ENCODE peak calls at places on chromosomes 2 and 18, in six cellular contexts. W is stimulated activated CD4-positive, alpha-beta T cell treated with anti-CD3 and anti-CD28 coated beads, TNF-alpha, amount 100 ng/mL, for 48 hours; I is EL; O is foreskin fibroblast; H is NCI-H187; N is osteocyte. M is an unnamed sample.

GRCh38 chr2:75641587-75641986 is 5.0 kb upstream of the MRPL19 start:
- DNase-seq in W (no peak), I (no peak), O (no peak), H (no peak), N (no peak), M (no peak)

GRCh38 chr2:219946529-219946928 is 319.1 kb downstream of the SLC4A3 start:
- DNase-seq in W (no peak), I (no peak), O (no peak), H (no peak), N (no peak), M (no peak)

GRCh38 chr18:22822024-22822423 is 111.1 kb upstream of the RBBP8 start:
- DNase-seq in W (no peak), I (peak), O (no peak), H (no peak), N (no peak), M (no peak)

GRCh38 chr18:48734460-48734859 is 195.6 kb downstream of the CTIF start:
- DNase-seq in W (no peak), I (peak), O (no peak), H (no peak), N (no peak), M (no peak)

GRCh38 chr2:238157506-238158017 is 1.2 kb upstream of the ERFE start:
- DNase-seq in W (no peak), I (no peak), O (no peak), H (no peak), N (no peak), M (no peak)

GRCh38 chr2:11784747-11785610 is 38.5 kb downstream of the LPIN1 start:
- DNase-seq in W (peak), I (peak), O (peak), H (no peak), N (no peak), M (peak)

GRCh38 chr18:984004-984403 is 79.3 kb downstream of the ADCYAP1 start:
- DNase-seq in W (no peak), I (no peak), O (no peak), H (no peak), N (no peak), M (no peak)

GRCh38 chr2:156784034-156784433 is 347.9 kb downstream of the GPD2 start:
- DNase-seq in W (no peak), I (no peak), O (no peak), H (no peak), N (no peak), M (peak)

GRCh38 chr2:204064119-204064518 is 127.6 kb downstream of the ICOS start:
- DNase-seq in W (no peak), I (no peak), O (no peak), H (no peak), N (no peak), M (no peak)

GRCh38 chr18:6374935-6375529 is 39.7 kb downstream of the L3MBTL4 start:
- DNase-seq in W (no peak), I (no peak), O (no peak), H (no peak), N (no peak), M (no peak)

GRCh38 chr2:109083771-109084170 is 45.2 kb upstream of the SH3RF3 start:
- DNase-seq in W (no peak), I (no peak), O (no peak), H (no peak), N (peak), M (no peak)

GRCh38 chr18:46718501-46719341 is 38.1 kb downstream of the ST8SIA5 start:
- DNase-seq in W (no peak), I (peak), O (peak), H (no peak), N (no peak), M (no peak)

GRCh38 chr18:76955529-76956170 is 133.3 kb downstream of the ZNF236 start:
- DNase-seq in W (no peak), I (no peak), O (no peak), H (peak), N (no peak), M (no peak)

GRCh38 chr2:69217333-69218080 is 169.5 kb downstream of the GFPT1 start:
- DNase-seq in W (no peak), I (no peak), O (no peak), H (peak), N (no peak), M (no peak)

GRCh38 chr2:146262606-146263005 is 1582.2 kb upstream of the ACVR2A start:
- DNase-seq in W (no peak), I (no peak), O (no peak), H (no peak), N (no peak), M (no peak)